ENCODE peak calls at places on chromosome 14, in nine cellular contexts. One of them, this sample, is unnamed.

GRCh38 chr14:104957146-104958113 is 20.7 kb downstream of the AHNAK2 start:
- DNase-seq in astrocyte of the cerebellum: no peak
- DNase-seq in K562: no peak
- DNase-seq in WTC11: no peak
- DNase-seq in bronchial epithelial cell: no peak
- DNase-seq in AG09319: no peak
- DNase-seq in neural crest cell: no peak
- DNase-seq in foreskin keratinocyte: no peak
- DNase-seq in GM10248: no peak
- DNase-seq in this sample: no peak

GRCh38 chr14:35403397-35404245 is 928 bp downstream of the NFKBIA start:
- DNase-seq in astrocyte of the cerebellum: peak
- DNase-seq in K562: peak
- DNase-seq in WTC11: peak
- DNase-seq in bronchial epithelial cell: peak
- DNase-seq in AG09319: peak
- DNase-seq in neural crest cell: peak
- DNase-seq in foreskin keratinocyte: no peak
- DNase-seq in GM10248: peak
- DNase-seq in this sample: peak

GRCh38 chr14:59483360-59483759 is 848 bp downstream of the L3HYPDH start:
- DNase-seq in astrocyte of the cerebellum: peak
- DNase-seq in K562: peak
- DNase-seq in WTC11: peak
- DNase-seq in bronchial epithelial cell: peak
- DNase-seq in AG09319: no peak
- DNase-seq in neural crest cell: no peak
- DNase-seq in foreskin keratinocyte: no peak
- DNase-seq in GM10248: no peak
- DNase-seq in this sample: no peak

GRCh38 chr14:104993808-104994591 is 8.4 kb downstream of the CLBA1 start:
- DNase-seq in astrocyte of the cerebellum: no peak
- DNase-seq in K562: no peak
- DNase-seq in WTC11: no peak
- DNase-seq in bronchial epithelial cell: no peak
- DNase-seq in AG09319: no peak
- DNase-seq in neural crest cell: no peak
- DNase-seq in foreskin keratinocyte: no peak
- DNase-seq in GM10248: no peak
- DNase-seq in this sample: no peak

GRCh38 chr14:89388853-89389252 is 28.2 kb downstream of the FOXN3 start:
- DNase-seq in astrocyte of the cerebellum: no peak
- DNase-seq in K562: no peak
- DNase-seq in WTC11: no peak
- DNase-seq in bronchial epithelial cell: no peak
- DNase-seq in AG09319: no peak
- DNase-seq in neural crest cell: no peak
- DNase-seq in foreskin keratinocyte: no peak
- DNase-seq in GM10248: no peak
- DNase-seq in this sample: no peak

GRCh38 chr14:49612671-49613070 is 7.8 kb downstream of the RPL36AL start:
- DNase-seq in astrocyte of the cerebellum: no peak
- DNase-seq in K562: no peak
- DNase-seq in WTC11: no peak
- DNase-seq in bronchial epithelial cell: no peak
- DNase-seq in AG09319: no peak
- DNase-seq in neural crest cell: no peak
- DNase-seq in foreskin keratinocyte: no peak
- DNase-seq in GM10248: no peak
- DNase-seq in this sample: no peak

GRCh38 chr14:80636071-80636470 is 305.5 kb downstream of the CEP128 start:
- DNase-seq in astrocyte of the cerebellum: no peak
- DNase-seq in K562: no peak
- DNase-seq in WTC11: no peak
- DNase-seq in bronchial epithelial cell: peak
- DNase-seq in AG09319: no peak
- DNase-seq in neural crest cell: no peak
- DNase-seq in foreskin keratinocyte: no peak
- DNase-seq in GM10248: no peak
- DNase-seq in this sample: no peak

GRCh38 chr14:28768549-28768870 is 1.9 kb downstream of the FOXG1 start:
- DNase-seq in astrocyte of the cerebellum: no peak
- DNase-seq in K562: no peak
- DNase-seq in WTC11: no peak
- DNase-seq in bronchial epithelial cell: no peak
- DNase-seq in AG09319: no peak
- DNase-seq in neural crest cell: no peak
- DNase-seq in foreskin keratinocyte: no peak
- DNase-seq in GM10248: no peak
- DNase-seq in this sample: no peak

DNA sequence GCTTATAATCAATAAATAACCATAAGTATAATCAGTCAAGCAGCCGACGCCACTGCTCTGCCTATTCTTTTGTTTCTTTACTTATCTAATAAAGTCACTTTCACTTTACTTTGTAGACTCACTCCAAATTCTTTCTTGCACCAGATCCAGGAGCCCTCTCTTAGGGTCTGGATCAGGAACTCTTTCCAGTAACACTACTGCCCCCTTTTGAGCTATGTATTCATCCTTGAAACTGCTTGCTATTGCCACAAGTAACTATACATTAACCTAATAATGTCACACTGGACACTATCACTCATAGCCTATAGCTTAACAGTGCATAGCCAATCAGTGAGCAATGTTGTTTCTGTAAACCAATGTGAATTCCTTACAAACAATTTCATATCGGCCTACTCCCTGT is 2.8 kb upstream of the NID2 start:
- DNase-seq in astrocyte of the cerebellum: no peak
- DNase-seq in K562: no peak
- DNase-seq in WTC11: no peak
- DNase-seq in bronchial epithelial cell: peak
- DNase-seq in AG09319: no peak
- DNase-seq in neural crest cell: no peak
- DNase-seq in foreskin keratinocyte: no peak
- DNase-seq in GM10248: no peak
- DNase-seq in this sample: no peak
- TF ChIP-seq CTCF in astrocyte of the cerebellum: peak
- TF ChIP-seq CTCF in K562: no peak
- TF ChIP-seq CTCF in WTC11: no peak
- TF ChIP-seq CTCF in bronchial epithelial cell: no peak
- TF ChIP-seq CTCF in AG09319: peak
- TF ChIP-seq CTCF in neural crest cell: peak
- TF ChIP-seq CTCF in foreskin keratinocyte: peak
- TF ChIP-seq CTCF in GM10248: no peak
- TF ChIP-seq CTCF in this sample: no peak

DNA sequence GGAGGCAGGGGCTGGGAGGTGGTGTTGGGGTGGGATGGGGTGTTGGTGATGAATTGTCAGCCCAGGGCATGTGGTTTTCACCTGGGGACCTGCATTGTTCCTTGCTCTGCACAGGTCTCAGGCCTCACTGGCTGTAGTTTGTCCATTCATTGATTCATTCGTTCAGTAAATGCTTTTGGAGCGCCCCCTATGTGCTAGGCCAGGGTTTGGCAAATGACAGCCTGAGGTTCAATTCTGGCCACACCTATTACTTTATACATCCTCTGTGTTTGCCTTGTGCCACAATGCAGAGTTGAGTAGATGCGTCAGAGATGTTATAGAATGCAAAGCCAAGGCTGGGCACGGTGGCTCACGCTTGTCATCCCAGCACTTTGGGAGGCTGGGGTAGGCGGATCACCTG is 4.7 kb downstream of the ADCK1 start:
- DNase-seq in astrocyte of the cerebellum: no peak
- DNase-seq in K562: no peak
- DNase-seq in WTC11: peak
- DNase-seq in bronchial epithelial cell: peak
- DNase-seq in AG09319: no peak
- DNase-seq in neural crest cell: no peak
- DNase-seq in foreskin keratinocyte: no peak
- DNase-seq in GM10248: peak
- DNase-seq in this sample: no peak
- TF ChIP-seq CTCF in astrocyte of the cerebellum: no peak
- TF ChIP-seq CTCF in K562: peak
- TF ChIP-seq CTCF in WTC11: peak
- TF ChIP-seq CTCF in bronchial epithelial cell: peak
- TF ChIP-seq CTCF in AG09319: peak
- TF ChIP-seq CTCF in neural crest cell: peak
- TF ChIP-seq CTCF in foreskin keratinocyte: peak
- TF ChIP-seq CTCF in GM10248: peak
- TF ChIP-seq CTCF in this sample: peak

GRCh38 chr14:23725980-23726746 is 90.0 kb downstream of the DHRS2 start:
- DNase-seq in astrocyte of the cerebellum: no peak
- DNase-seq in K562: no peak
- DNase-seq in WTC11: no peak
- DNase-seq in bronchial epithelial cell: peak
- DNase-seq in AG09319: no peak
- DNase-seq in neural crest cell: no peak
- DNase-seq in foreskin keratinocyte: no peak
- DNase-seq in GM10248: no peak
- DNase-seq in this sample: no peak

GRCh38 chr14:23729720-23730387 is 93.7 kb downstream of the DHRS2 start:
- DNase-seq in astrocyte of the cerebellum: no peak
- DNase-seq in K562: peak
- DNase-seq in WTC11: no peak
- DNase-seq in bronchial epithelial cell: no peak
- DNase-seq in AG09319: no peak
- DNase-seq in neural crest cell: no peak
- DNase-seq in foreskin keratinocyte: no peak
- DNase-seq in GM10248: no peak
- DNase-seq in this sample: no peak

GRCh38 chr14:23725528-23725927 is 89.4 kb downstream of the DHRS2 start:
- DNase-seq in astrocyte of the cerebellum: no peak
- DNase-seq in K562: no peak
- DNase-seq in WTC11: no peak
- DNase-seq in bronchial epithelial cell: no peak
- DNase-seq in AG09319: no peak
- DNase-seq in neural crest cell: no peak
- DNase-seq in foreskin keratinocyte: no peak
- DNase-seq in GM10248: no peak
- DNase-seq in this sample: no peak

GRCh38 chr14:23728791-23729190 is 92.6 kb downstream of the DHRS2 start:
- DNase-seq in astrocyte of the cerebellum: no peak
- DNase-seq in K562: no peak
- DNase-seq in WTC11: no peak
- DNase-seq in bronchial epithelial cell: no peak
- DNase-seq in AG09319: no peak
- DNase-seq in neural crest cell: no peak
- DNase-seq in foreskin keratinocyte: no peak
- DNase-seq in GM10248: no peak
- DNase-seq in this sample: no peak

DNA sequence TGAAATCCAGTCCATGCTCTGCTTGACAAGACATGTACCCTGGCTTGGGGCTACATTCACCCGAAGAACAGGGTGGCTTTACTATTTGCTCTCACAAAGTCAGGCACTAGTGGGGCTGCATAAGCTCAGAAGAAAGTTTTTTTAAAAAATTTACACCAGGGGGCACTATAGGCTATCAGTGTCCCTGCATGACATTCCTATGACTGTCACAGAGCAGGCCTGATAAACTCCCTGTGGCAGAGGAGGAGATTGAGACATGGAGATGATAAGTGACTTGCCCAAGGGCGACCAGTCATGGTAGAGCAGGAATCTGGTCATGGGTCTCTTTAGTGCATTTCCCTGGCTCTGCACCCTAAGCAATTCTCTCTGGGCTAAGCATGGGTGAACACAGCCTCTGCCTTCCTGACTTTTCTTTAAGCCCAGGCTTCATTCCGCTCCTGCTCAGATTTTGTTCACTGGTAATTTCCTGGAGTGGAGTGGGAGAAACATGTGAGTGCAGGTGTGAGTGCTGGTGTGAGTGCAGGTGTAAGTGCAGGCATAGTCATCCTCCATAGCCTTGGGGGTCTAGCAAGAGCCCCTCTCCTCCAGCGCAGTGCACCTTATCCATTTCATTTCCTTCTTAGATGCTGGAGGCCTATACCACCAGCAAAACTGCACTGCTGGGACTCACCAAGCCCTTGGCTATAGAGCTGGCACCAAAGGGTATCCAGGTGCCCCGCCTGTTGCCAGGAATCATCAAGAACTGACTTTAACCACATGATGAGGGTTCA is 91.6 kb downstream of the DHRS2 start:
- DNase-seq in astrocyte of the cerebellum: peak
- DNase-seq in K562: peak
- DNase-seq in WTC11: no peak
- DNase-seq in bronchial epithelial cell: peak
- DNase-seq in AG09319: no peak
- DNase-seq in neural crest cell: no peak
- DNase-seq in foreskin keratinocyte: peak
- DNase-seq in GM10248: peak
- DNase-seq in this sample: no peak
- TF ChIP-seq CTCF in astrocyte of the cerebellum: peak
- TF ChIP-seq CTCF in K562: peak
- TF ChIP-seq CTCF in WTC11: peak
- TF ChIP-seq CTCF in bronchial epithelial cell: peak
- TF ChIP-seq CTCF in AG09319: peak
- TF ChIP-seq CTCF in neural crest cell: peak
- TF ChIP-seq CTCF in foreskin keratinocyte: peak
- TF ChIP-seq CTCF in GM10248: no peak
- TF ChIP-seq CTCF in this sample: peak

GRCh38 chr14:79540394-79540793 is 670.9 kb downstream of the DIO2 start:
- DNase-seq in astrocyte of the cerebellum: no peak
- DNase-seq in K562: no peak
- DNase-seq in WTC11: no peak
- DNase-seq in bronchial epithelial cell: peak
- DNase-seq in AG09319: no peak
- DNase-seq in neural crest cell: no peak
- DNase-seq in foreskin keratinocyte: no peak
- DNase-seq in GM10248: no peak
- DNase-seq in this sample: no peak

GRCh38 chr14:79544671-79545070 is 666.6 kb downstream of the DIO2 start:
- DNase-seq in astrocyte of the cerebellum: peak
- DNase-seq in K562: no peak
- DNase-seq in WTC11: no peak
- DNase-seq in bronchial epithelial cell: no peak
- DNase-seq in AG09319: no peak
- DNase-seq in neural crest cell: no peak
- DNase-seq in foreskin keratinocyte: no peak
- DNase-seq in GM10248: no peak
- DNase-seq in this sample: no peak

GRCh38 chr14:79543348-79543747 is 668.0 kb downstream of the DIO2 start:
- DNase-seq in astrocyte of the cerebellum: no peak
- DNase-seq in K562: no peak
- DNase-seq in WTC11: no peak
- DNase-seq in bronchial epithelial cell: no peak
- DNase-seq in AG09319: no peak
- DNase-seq in neural crest cell: no peak
- DNase-seq in foreskin keratinocyte: no peak
- DNase-seq in GM10248: no peak
- DNase-seq in this sample: no peak

GRCh38 chr14:79542121-79542520 is 669.2 kb downstream of the DIO2 start:
- DNase-seq in astrocyte of the cerebellum: no peak
- DNase-seq in K562: no peak
- DNase-seq in WTC11: no peak
- DNase-seq in bronchial epithelial cell: no peak
- DNase-seq in AG09319: no peak
- DNase-seq in neural crest cell: no peak
- DNase-seq in foreskin keratinocyte: no peak
- DNase-seq in GM10248: no peak
- DNase-seq in this sample: no peak

DNA sequence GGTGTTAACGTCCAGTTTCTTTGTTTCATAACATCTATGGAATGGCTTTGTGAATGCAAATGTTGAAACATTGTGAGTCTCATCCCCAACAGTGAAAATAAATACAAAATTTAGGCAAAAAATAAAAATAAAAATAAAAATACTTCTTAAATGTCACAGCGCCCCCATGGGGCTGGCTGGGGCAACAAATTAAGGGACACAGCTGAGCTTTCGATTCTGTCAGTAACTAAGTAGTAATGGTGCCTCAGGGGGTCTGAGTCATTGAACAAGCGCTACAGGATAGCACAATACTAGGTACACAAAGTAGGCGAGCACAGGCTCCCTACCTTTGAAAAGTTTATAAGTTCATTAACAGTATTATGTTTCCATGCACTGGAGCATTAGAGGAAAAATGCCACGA is 667.3 kb downstream of the DIO2 start:
- DNase-seq in astrocyte of the cerebellum: peak
- DNase-seq in K562: no peak
- DNase-seq in WTC11: peak
- DNase-seq in bronchial epithelial cell: peak
- DNase-seq in AG09319: no peak
- DNase-seq in neural crest cell: no peak
- DNase-seq in foreskin keratinocyte: peak
- DNase-seq in GM10248: no peak
- DNase-seq in this sample: no peak
- TF ChIP-seq CTCF in astrocyte of the cerebellum: peak
- TF ChIP-seq CTCF in K562: no peak
- TF ChIP-seq CTCF in WTC11: peak
- TF ChIP-seq CTCF in bronchial epithelial cell: peak
- TF ChIP-seq CTCF in AG09319: no peak
- TF ChIP-seq CTCF in neural crest cell: peak
- TF ChIP-seq CTCF in foreskin keratinocyte: peak
- TF ChIP-seq CTCF in GM10248: peak
- TF ChIP-seq CTCF in this sample: peak